ENCODE peak calls at places on chromosomes 11 and 22, in four cellular contexts. K is HepG2, N is Panc1, C is K562. X is an unnamed sample.

GRCh38 chr22:45314054-45314721 is 4.5 kb downstream of the FAM118A start:
- DNase-seq in N (no peak), C (peak), K (peak), X (no peak)

GRCh38 chr22:46612904-46613605 is 7.1 kb upstream of the GRAMD4 start:
- DNase-seq in N (no peak), K (peak), C (no peak), X (no peak)

GRCh38 chr11:45289369-45289768 is 3.2 kb upstream of the SYT13 start:
- DNase-seq in C (no peak), N (no peak), K (no peak), X (no peak)

GRCh38 chr11:66762088-66762487 is 33.1 kb upstream of the SPTBN2 start:
- DNase-seq in K (no peak), C (no peak), N (no peak), X (no peak)

GRCh38 chr11:88179141-88179540 is 3.9 kb upstream of the RAB38 start:
- DNase-seq in N (no peak), K (no peak), C (no peak), X (no peak)

GRCh38 chr22:45448431-45448830 is 34.9 kb downstream of the RIBC2 start:
- DNase-seq in N (no peak), K (no peak), C (no peak), X (no peak)

GRCh38 chr11:28606930-28607329 is 498.7 kb downstream of the METTL15 start:
- DNase-seq in K (no peak), N (no peak), C (no peak), X (no peak)

GRCh38 chr11:28983780-28984179 is 875.6 kb downstream of the METTL15 start:
- DNase-seq in K (no peak), C (no peak), N (no peak), X (no peak)

GRCh38 chr11:115924744-115925567 is 420.7 kb upstream of the CADM1 start:
- DNase-seq in N (no peak), C (no peak), K (no peak), X (no peak)

GRCh38 chr22:48745842-48746788 is 1081.6 kb downstream of the BRD1 start:
- DNase-seq in C (no peak), N (no peak), K (no peak), X (no peak)

GRCh38 chr11:123451183-123451907 is 21.3 kb downstream of the GRAMD1B start:
- DNase-seq in K (no peak), N (no peak), C (no peak), X (no peak)

GRCh38 chr11:16773981-16774710 is 35.7 kb downstream of the C11orf58 start:
- DNase-seq in C (no peak), K (no peak), N (no peak), X (no peak)

GRCh38 chr22:46809153-46809885 is 46.9 kb downstream of the TBC1D22A start:
- DNase-seq in C (no peak), K (no peak), N (no peak), X (no peak)

GRCh38 chr11:71248656-71249055 is 3.7 kb downstream of the SHANK2 start:
- DNase-seq in N (no peak), C (no peak), K (no peak), X (no peak)

GRCh38 chr11:26335903-26336302 is 4.0 kb downstream of the ANO3 start:
- DNase-seq in C (no peak), N (no peak), K (no peak), X (no peak)

GRCh38 chr11:17853280-17853679 is 118.7 kb downstream of the KCNC1 start:
- DNase-seq in C (no peak), N (no peak), K (no peak), X (no peak)

GRCh38 chr11:76153609-76153949 is 52.7 kb downstream of the WNT11 start:
- DNase-seq in N (no peak), C (no peak), K (peak), X (no peak)

DNA sequence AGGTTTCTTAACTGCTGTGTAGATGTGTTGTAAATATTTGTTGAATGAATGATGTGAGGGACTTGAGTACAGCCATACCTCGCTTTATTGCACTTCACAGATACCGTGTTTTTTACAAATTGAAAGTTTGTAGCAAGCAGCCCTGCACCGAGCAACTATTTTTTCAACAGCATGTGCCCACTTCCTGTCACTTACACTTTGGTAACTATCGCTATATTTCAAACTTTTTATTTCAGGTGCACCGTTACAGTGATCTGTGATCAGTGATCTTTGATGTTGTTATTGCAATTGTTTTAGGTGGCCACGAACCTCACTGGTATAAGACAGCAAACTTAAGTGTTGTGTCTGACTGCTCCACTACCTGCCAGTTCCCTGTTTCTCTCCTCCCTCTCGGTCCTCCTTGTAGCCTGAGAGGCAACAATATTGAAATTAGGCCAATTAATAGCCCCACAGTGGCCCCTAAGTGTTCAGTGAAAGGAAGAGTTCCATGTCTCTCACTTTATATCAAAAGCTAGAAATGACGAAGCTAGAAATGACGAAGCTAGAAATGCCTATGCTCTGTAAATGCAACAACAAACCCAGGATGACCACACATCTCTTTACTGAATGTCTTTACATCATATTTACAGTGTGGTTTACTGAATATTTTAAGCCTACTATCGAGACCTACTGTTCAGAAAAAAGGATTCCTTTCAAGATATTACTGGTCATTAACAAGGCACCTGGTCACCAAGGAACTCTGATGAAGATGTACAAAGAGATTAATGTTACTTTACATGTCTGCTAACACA is 1.0 kb downstream of the SFI1 start:
- DNase-seq in K (no peak), C (no peak), N (no peak), X (no peak)
- TF ChIP-seq TCF7L2 in K (no peak), C (no peak), N (no peak), X (no peak)

DNA sequence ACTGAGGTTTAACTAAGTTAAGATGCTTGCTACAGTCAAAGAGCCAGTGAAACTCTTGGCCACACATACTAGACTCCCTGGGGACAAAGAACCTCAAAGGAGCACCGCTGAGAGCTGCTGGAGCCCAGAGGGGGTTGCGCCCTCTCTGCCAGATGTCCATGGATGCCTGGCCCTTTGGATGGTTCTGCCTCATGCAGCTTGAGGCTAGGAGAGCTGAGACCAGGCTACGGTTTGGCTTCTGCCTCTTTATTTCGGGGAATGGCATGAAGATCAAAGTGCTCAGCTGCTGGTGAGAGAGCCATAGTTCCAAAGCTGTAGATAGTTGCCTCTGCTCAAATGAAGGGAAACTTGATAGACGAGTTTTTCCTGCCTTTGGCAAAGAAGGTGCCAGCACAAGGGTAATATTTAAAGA is 43.0 kb downstream of the RASSF10 start:
- DNase-seq in K (no peak), N (no peak), C (no peak), X (no peak)
- TF ChIP-seq TCF7L2 in K (no peak), N (no peak), C (no peak), X (peak)

DNA sequence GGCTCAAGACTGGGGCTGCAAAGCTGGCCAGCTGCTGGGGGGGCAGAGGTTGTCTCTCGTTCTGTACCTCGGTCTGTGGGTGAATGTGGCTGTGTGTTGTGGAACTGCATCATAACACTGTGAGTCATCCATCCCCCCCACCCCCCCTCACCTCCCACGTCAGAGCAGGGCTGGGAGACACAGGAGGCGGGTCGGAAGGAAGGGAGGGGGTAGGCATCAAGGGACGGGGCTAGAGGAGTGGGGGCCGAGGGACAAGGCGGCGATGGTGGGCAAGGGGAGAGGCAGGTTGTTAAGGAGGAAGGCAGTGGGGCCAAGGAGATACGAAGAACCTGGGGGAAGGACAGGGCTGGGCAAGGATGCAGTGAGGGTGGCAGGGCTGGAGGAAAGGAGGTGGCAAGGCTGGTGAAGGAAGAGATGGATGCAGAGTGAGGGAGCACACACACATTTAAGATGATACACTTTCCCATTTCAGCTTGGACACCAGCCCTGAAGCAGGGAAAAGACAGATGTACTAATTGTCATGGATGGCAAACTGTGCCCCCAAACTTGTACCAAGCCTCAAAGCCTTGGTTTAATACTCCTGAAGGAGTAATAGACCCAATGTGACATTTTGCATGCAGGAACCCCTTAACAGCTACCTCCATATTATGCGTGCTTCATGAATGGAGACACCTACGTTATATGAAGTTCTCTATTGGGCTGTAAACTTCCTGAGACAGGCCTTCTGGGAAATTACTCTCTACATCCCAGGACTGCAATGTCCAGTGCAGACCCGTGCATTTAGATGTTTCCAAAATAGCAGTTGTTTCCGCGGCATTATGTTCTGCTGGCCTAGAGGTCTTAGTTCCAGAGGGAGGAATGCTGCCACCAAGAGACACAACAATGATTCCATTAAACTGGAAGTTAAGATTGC is at the start of gene YPEL4:
- DNase-seq in N (no peak), K (no peak), C (peak), X (no peak)
- TF ChIP-seq TCF7L2 in N (no peak), K (no peak), C (no peak), X (no peak)

GRCh38 chr11:63906585-63906984 is 10.4 kb downstream of the RCOR2 start:
- DNase-seq in K (no peak), N (no peak), C (peak), X (no peak)
- TF ChIP-seq TCF7L2 in K (no peak), N (no peak), C (no peak), X (no peak)

DNA sequence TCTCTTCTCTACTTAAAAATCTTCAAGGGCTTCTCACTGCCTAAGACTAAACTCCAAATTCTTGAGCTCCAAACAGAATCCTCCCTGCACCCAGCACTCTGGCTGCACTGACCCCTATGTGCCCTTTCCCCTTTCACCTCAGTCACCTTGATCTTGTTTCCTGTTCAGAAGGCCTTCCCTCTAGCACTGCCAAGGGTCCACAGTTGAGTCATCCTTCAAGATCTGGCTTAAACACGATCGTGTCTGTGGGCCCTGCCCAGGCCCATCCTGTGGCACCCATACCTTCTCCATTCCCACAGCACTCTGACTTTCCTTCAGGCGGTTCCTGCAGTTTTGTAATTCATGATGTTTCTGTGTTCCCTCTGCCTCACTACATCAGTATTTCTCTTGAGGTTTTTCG is 129.2 kb downstream of the ARL14EP start:
- DNase-seq in C (no peak), N (no peak), K (no peak), X (no peak)
- TF ChIP-seq TCF7L2 in C (no peak), N (no peak), K (no peak), X (no peak)

GRCh38 chr22:37678372-37678771 is 2.9 kb downstream of the LGALS1 start:
- DNase-seq in K (no peak), N (no peak), C (no peak), X (no peak)

GRCh38 chr22:37681556-37682049 is 4.5 kb upstream of the NOL12 start:
- DNase-seq in K (peak), N (peak), C (peak), X (peak)

GRCh38 chr22:37679670-37680069 is 4.2 kb downstream of the LGALS1 start:
- DNase-seq in C (no peak), K (no peak), N (no peak), X (no peak)

GRCh38 chr22:37681001-37681424 is 5.1 kb upstream of the NOL12 start:
- DNase-seq in K (no peak), N (no peak), C (no peak), X (no peak)

DNA sequence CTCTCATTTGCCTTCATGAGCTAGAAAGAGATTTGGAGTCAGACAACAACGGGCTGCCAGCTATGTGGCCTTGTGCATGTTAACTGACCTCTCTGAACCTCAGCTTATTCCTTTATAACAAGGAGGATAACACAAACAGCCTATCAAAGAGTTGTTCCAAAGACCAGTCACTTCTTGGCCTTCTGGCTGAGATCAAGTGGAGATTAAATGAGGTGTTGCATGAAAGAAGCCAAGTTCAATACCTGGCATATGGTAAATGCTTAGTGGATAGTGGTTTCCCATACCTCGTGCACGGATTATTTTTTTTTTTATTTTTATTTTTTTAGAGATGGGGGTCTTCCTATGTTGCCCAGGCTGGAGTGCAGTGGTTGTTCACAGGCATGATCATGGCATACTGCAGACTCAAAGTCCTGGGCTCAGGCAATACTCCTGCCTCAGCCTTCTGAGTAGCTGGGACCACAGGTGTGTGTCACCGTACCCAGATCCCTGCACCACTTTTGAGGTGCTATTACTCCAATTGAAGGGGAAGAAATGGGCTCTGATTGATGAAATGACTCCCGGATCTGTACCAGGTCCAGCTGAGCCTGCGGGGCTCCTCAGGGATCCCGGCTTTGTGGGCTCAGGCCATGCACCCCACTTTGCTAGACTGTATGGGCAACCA is 4.9 kb downstream of the LGALS1 start:
- DNase-seq in N (no peak), C (no peak), K (no peak), X (no peak)
- TF ChIP-seq TCF7L2 in N (no peak), C (no peak), K (no peak), X (no peak)

X was measured in HCT116.